ENCODE peak calls at places on chromosome 18, in five cellular contexts. K is psoas muscle, S is upper lobe of right lung, C is foreskin fibroblast, M is cardiac fibroblast. Z is an unnamed sample.

GRCh38 chr18:69196336-69196735 is 204.4 kb upstream of the DOK6 start:
- DNase-seq in K (no peak), S (no peak), C (no peak), M (no peak), Z (no peak)

GRCh38 chr18:74186661-74187060 is 38.3 kb downstream of the TIMM21 start:
- DNase-seq in K (no peak), S (no peak), C (no peak), M (no peak), Z (no peak)

GRCh38 chr18:45379903-45380302 is 235.4 kb upstream of the SLC14A2 start:
- DNase-seq in K (no peak), S (no peak), C (no peak), M (no peak), Z (no peak)

GRCh38 chr18:32553640-32554039 is 83.0 kb upstream of the GAREM1 start:
- DNase-seq in K (no peak), S (no peak), C (no peak), M (no peak), Z (no peak)

GRCh38 chr18:46155652-46156051 is 51.5 kb downstream of the HAUS1 start:
- DNase-seq in K (no peak), S (no peak), C (peak; percentile 92), M (peak; percentile 79), Z (no peak)

GRCh38 chr18:30094556-30094955 is 948.0 kb downstream of the DSC3 start:
- DNase-seq in K (no peak), S (no peak), C (no peak), M (peak; percentile 37), Z (no peak)

GRCh38 chr18:37019157-37019571 is 190.2 kb downstream of the KIAA1328 start:
- DNase-seq in K (no peak), S (peak; percentile 19), C (peak; percentile 11), M (peak; percentile 15), Z (no peak)

GRCh38 chr18:55343396-55344073 is 244.5 kb downstream of the TCF4 start:
- DNase-seq in K (no peak), S (no peak), C (peak; percentile 50), M (peak; percentile 66), Z (no peak)

GRCh38 chr18:48616484-48617255 is 77.8 kb downstream of the CTIF start:
- DNase-seq in K (no peak), S (no peak), C (peak; percentile 37), M (peak; percentile 74), Z (no peak)

GRCh38 chr18:76378526-76379215 is 116.4 kb downstream of the ZNF516 start:
- DNase-seq in K (no peak), S (no peak), C (no peak), M (no peak), Z (no peak)

GRCh38 chr18:25726278-25726677 is 364.1 kb downstream of the SS18 start:
- DNase-seq in K (no peak), S (no peak), C (peak; percentile 66), M (peak; percentile 4), Z (no peak)

GRCh38 chr18:10138719-10139118 is 224.9 kb downstream of the VAPA start:
- DNase-seq in K (no peak), S (no peak), C (peak; percentile 53), M (no peak), Z (no peak)

GRCh38 chr18:13540783-13541182 is 185.6 kb downstream of the FAM210A start:
- DNase-seq in K (no peak), S (no peak), C (no peak), M (no peak), Z (peak; percentile 73)

GRCh38 chr18:13542520-13542847 is 183.9 kb downstream of the FAM210A start:
- DNase-seq in K (no peak), S (no peak), C (no peak), M (no peak), Z (no peak)

GRCh38 chr18:13539843-13540535 is 186.4 kb downstream of the FAM210A start:
- DNase-seq in K (no peak), S (no peak), C (no peak), M (no peak), Z (no peak)

GRCh38 chr18:13543144-13543543 is 183.2 kb downstream of the FAM210A start:
- DNase-seq in K (no peak), S (no peak), C (no peak), M (no peak), Z (no peak)

GRCh38 chr18:13541621-13542519 is 184.5 kb downstream of the FAM210A start:
- DNase-seq in K (no peak), S (no peak), C (no peak), M (no peak), Z (no peak)
- TF ChIP-seq CTCF in K (no peak), S (no peak), C (no peak), M (no peak), Z (no peak)

DNA sequence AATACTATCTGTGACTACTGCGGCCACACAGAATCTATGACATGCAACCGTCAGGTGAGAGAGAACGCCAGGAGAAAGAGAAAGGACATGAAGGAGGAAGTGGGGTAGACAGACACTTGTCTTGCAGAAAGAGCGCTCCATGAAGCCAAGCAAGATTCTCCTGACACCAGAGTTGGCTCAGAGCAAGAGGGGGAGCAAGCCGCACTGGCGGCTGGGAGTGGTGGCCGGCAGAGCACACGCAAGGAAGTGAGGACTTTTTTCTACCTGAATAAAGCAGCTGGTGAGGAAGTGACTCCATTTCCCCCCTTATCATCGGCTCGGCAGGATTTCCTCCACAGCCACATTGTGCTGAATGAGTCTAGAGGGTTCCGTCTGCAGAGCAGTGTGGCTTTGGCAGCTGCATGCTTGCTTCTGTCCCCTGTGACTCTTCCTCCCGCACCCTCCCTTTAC is 181.5 kb downstream of the BCL2 start:
- DNase-seq in K (peak; percentile 61), S (no peak), C (no peak), M (peak; percentile 19), Z (no peak)
- H3K4me3 ChIP-seq in K (peak overlapping the region; percentile 61), S (peak overlapping the region; percentile 19), C (peak overlapping the region; percentile 12), M (no peak overlapping the region), Z (no peak overlapping the region)

GRCh38 chr18:23822590-23823385 is 133.5 kb downstream of the LAMA3 start:
- DNase-seq in K (no peak), S (no peak), C (peak; percentile 75), M (no peak), Z (no peak)

GRCh38 chr18:23824704-23825103 is 135.5 kb downstream of the LAMA3 start:
- DNase-seq in K (no peak), S (no peak), C (peak; percentile 53), M (no peak), Z (no peak)

GRCh38 chr18:23825496-23825895 is 136.2 kb downstream of the LAMA3 start:
- DNase-seq in K (no peak), S (no peak), C (peak; percentile 66), M (no peak), Z (no peak)

GRCh38 chr18:23825978-23826405 is 136.7 kb downstream of the LAMA3 start:
- DNase-seq in K (peak; percentile 61), S (no peak), C (peak; percentile 95), M (peak; percentile 95), Z (peak; percentile 24)

GRCh38 chr18:23824235-23824634 is 135.0 kb downstream of the LAMA3 start:
- DNase-seq in K (no peak), S (no peak), C (peak; percentile 36), M (no peak), Z (no peak)
- TF ChIP-seq CTCF in K (no peak), S (no peak), C (no peak), M (no peak), Z (no peak)

GRCh38 chr18:24019641-24020331 is 5.2 kb downstream of the TTC39C start:
- DNase-seq in K (no peak), S (no peak), C (peak; percentile 46), M (no peak), Z (no peak)
- H3K4me3 ChIP-seq in K (no peak overlapping the region), S (no peak overlapping the region), C (no peak overlapping the region), M (no peak overlapping the region), Z (no peak overlapping the region)

DNA sequence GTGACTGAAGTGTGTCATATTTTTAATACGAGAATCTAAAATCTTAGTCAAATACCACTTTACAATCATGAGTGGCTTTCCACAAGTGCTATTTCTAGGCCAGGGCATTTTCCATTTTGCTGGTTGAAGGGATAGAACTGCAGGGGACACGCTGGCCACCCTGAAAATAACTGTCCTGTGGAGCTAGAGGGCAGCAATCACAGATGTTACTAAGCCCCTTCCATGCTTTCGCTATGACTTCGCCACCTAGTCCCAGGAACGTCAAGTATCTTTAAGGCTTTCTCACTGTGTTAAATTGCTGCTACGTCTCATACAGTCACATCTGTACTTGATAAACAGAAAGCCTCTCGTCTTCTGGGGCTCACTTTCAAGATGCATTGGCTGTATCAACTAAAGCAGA is 171.8 kb downstream of the CDH2 start:
- DNase-seq in K (no peak), S (no peak), C (peak; percentile 3), M (no peak), Z (no peak)
- TF ChIP-seq CTCF in K (no peak), S (no peak), C (no peak), M (no peak), Z (no peak)

DNA sequence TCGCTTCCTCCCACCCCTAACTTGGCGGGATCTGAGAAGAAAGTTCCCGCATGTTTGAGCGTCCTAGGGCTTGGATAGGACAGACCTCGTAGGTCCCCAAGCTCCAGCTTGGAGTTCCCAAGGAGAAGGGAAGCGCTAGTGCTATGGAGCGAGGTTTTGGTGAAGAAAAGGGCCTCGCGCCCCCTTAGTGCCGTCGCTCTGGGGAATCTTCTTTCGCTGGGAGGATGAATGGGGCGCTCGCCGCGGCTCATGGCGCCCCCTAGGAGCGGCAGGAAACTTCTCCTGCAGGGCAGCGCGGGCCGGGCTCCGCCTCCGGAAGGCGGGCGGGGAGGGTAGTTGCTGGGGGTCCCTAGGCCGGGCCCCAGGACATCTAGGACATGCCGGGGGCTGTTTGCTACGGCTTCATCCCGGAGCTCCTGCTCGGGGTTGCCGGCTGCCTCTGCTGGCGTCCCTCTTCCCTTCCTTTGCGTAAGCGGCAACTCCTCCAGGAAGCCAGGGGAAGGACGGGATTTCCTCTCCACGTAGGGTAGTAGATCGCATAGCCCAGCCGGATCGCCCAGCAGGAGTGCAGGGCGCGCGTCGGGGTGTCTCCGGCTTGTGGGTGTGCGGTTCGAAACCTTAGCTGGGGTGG is 11.9 kb upstream of the SKOR2 start:
- DNase-seq in K (no peak), S (no peak), C (peak; percentile 24), M (no peak), Z (no peak)
- H3K4me3 ChIP-seq in K (peak overlapping the region; percentile 54), S (no peak overlapping the region), C (peak overlapping the region; percentile 37), M (no peak overlapping the region), Z (no peak overlapping the region)

GRCh38 chr18:7728297-7728696 is 161.2 kb downstream of the PTPRM start:
- DNase-seq in K (no peak), S (no peak), C (peak; percentile 15), M (no peak), Z (no peak)

GRCh38 chr18:7727381-7728076 is 160.4 kb downstream of the PTPRM start:
- DNase-seq in K (no peak), S (no peak), C (no peak), M (peak; percentile 22), Z (no peak)

GRCh38 chr18:7729858-7730257 is 162.7 kb downstream of the PTPRM start:
- DNase-seq in K (no peak), S (no peak), C (no peak), M (no peak), Z (no peak)

GRCh38 chr18:7733642-7734041 is 166.5 kb downstream of the PTPRM start:
- DNase-seq in K (no peak), S (no peak), C (peak; percentile 22), M (no peak), Z (no peak)

GRCh38 chr18:7730682-7731081 is 163.6 kb downstream of the PTPRM start:
- DNase-seq in K (no peak), S (no peak), C (no peak), M (no peak), Z (no peak)
- TF ChIP-seq CTCF in K (no peak), S (no peak), C (no peak), M (no peak), Z (no peak)

Z was measured in thyroid gland.